ENCODE peak calls at places on chromosome 5, in ten cellular contexts. One of them, this sample, is unnamed. For H3K9me3, the result is how much of the 10 kb centered on the place peaks cover.

GRCh38 chr5:76669245-76669644 is 46.0 kb upstream of the F2RL2 start:
- DNase-seq in transverse colon: no peak
- DNase-seq in stomach: no peak
- DNase-seq in sigmoid colon: no peak
- DNase-seq in prostate gland: no peak
- DNase-seq in SK-N-SH: no peak
- DNase-seq in breast epithelium: no peak
- DNase-seq in K562: no peak
- DNase-seq in spleen: no peak
- DNase-seq in HCT116: no peak
- DNase-seq in this sample: no peak

GRCh38 chr5:80346055-80346454 is 26.3 kb downstream of the SPZ1 start:
- DNase-seq in transverse colon: peak
- DNase-seq in stomach: no peak
- DNase-seq in sigmoid colon: no peak
- DNase-seq in prostate gland: no peak
- DNase-seq in SK-N-SH: peak
- DNase-seq in breast epithelium: no peak
- DNase-seq in K562: peak
- DNase-seq in spleen: no peak
- DNase-seq in HCT116: peak
- DNase-seq in this sample: peak

GRCh38 chr5:24714757-24715156 is 70.0 kb upstream of the CDH10 start:
- DNase-seq in transverse colon: no peak
- DNase-seq in stomach: no peak
- DNase-seq in sigmoid colon: no peak
- DNase-seq in prostate gland: no peak
- DNase-seq in SK-N-SH: no peak
- DNase-seq in breast epithelium: no peak
- DNase-seq in K562: no peak
- DNase-seq in spleen: no peak
- DNase-seq in HCT116: no peak
- DNase-seq in this sample: no peak

GRCh38 chr5:171913987-171914273 is 92.5 kb downstream of the FBXW11 start:
- DNase-seq in transverse colon: no peak
- DNase-seq in stomach: no peak
- DNase-seq in sigmoid colon: no peak
- DNase-seq in prostate gland: no peak
- DNase-seq in SK-N-SH: no peak
- DNase-seq in breast epithelium: no peak
- DNase-seq in K562: no peak
- DNase-seq in spleen: no peak
- DNase-seq in HCT116: no peak
- DNase-seq in this sample: no peak

GRCh38 chr5:178284095-178284675 is 51.6 kb upstream of the PHYKPL start:
- DNase-seq in transverse colon: no peak
- DNase-seq in stomach: no peak
- DNase-seq in sigmoid colon: no peak
- DNase-seq in prostate gland: no peak
- DNase-seq in SK-N-SH: no peak
- DNase-seq in breast epithelium: no peak
- DNase-seq in K562: peak
- DNase-seq in spleen: no peak
- DNase-seq in HCT116: peak
- DNase-seq in this sample: no peak

GRCh38 chr5:76451046-76451701 is 48.1 kb downstream of the IQGAP2 start:
- DNase-seq in transverse colon: no peak
- DNase-seq in stomach: no peak
- DNase-seq in sigmoid colon: no peak
- DNase-seq in prostate gland: no peak
- DNase-seq in SK-N-SH: no peak
- DNase-seq in breast epithelium: no peak
- DNase-seq in K562: no peak
- DNase-seq in spleen: no peak
- DNase-seq in HCT116: no peak
- DNase-seq in this sample: no peak

GRCh38 chr5:148248894-148249293 is 10.6 kb downstream of the MARCOL start:
- DNase-seq in transverse colon: no peak
- DNase-seq in stomach: no peak
- DNase-seq in sigmoid colon: no peak
- DNase-seq in prostate gland: no peak
- DNase-seq in SK-N-SH: no peak
- DNase-seq in breast epithelium: no peak
- DNase-seq in K562: no peak
- DNase-seq in spleen: no peak
- DNase-seq in HCT116: no peak
- DNase-seq in this sample: no peak

GRCh38 chr5:80206282-80206681 is 49.6 kb downstream of the SERINC5 start:
- DNase-seq in transverse colon: no peak
- DNase-seq in stomach: no peak
- DNase-seq in sigmoid colon: no peak
- DNase-seq in prostate gland: no peak
- DNase-seq in SK-N-SH: no peak
- DNase-seq in breast epithelium: no peak
- DNase-seq in K562: no peak
- DNase-seq in spleen: no peak
- DNase-seq in HCT116: no peak
- DNase-seq in this sample: no peak

GRCh38 chr5:107968998-107969397 is 298.3 kb upstream of the EFNA5 start:
- DNase-seq in transverse colon: no peak
- DNase-seq in stomach: no peak
- DNase-seq in sigmoid colon: no peak
- DNase-seq in prostate gland: no peak
- DNase-seq in SK-N-SH: no peak
- DNase-seq in breast epithelium: no peak
- DNase-seq in K562: no peak
- DNase-seq in spleen: no peak
- DNase-seq in HCT116: no peak
- DNase-seq in this sample: no peak

GRCh38 chr5:126007841-126008240 is 415.4 kb upstream of the GRAMD2B start:
- DNase-seq in transverse colon: no peak
- DNase-seq in stomach: no peak
- DNase-seq in sigmoid colon: no peak
- DNase-seq in prostate gland: no peak
- DNase-seq in SK-N-SH: no peak
- DNase-seq in breast epithelium: no peak
- DNase-seq in K562: no peak
- DNase-seq in spleen: no peak
- DNase-seq in HCT116: no peak
- DNase-seq in this sample: no peak

GRCh38 chr5:112694853-112695709 is 42.6 kb upstream of the APC start:
- DNase-seq in transverse colon: no peak
- DNase-seq in stomach: no peak
- DNase-seq in sigmoid colon: no peak
- DNase-seq in prostate gland: no peak
- DNase-seq in SK-N-SH: no peak
- DNase-seq in breast epithelium: no peak
- DNase-seq in K562: peak
- DNase-seq in spleen: no peak
- DNase-seq in HCT116: no peak
- DNase-seq in this sample: no peak

GRCh38 chr5:134917070-134917831 is 12.3 kb downstream of the PCBD2 start:
- DNase-seq in transverse colon: no peak
- DNase-seq in stomach: no peak
- DNase-seq in sigmoid colon: no peak
- DNase-seq in prostate gland: no peak
- DNase-seq in SK-N-SH: no peak
- DNase-seq in breast epithelium: no peak
- DNase-seq in K562: peak
- DNase-seq in spleen: no peak
- DNase-seq in HCT116: no peak
- DNase-seq in this sample: no peak

GRCh38 chr5:178553517-178553916 is 36.7 kb downstream of the COL23A1 start:
- DNase-seq in transverse colon: no peak
- DNase-seq in stomach: no peak
- DNase-seq in sigmoid colon: peak
- DNase-seq in prostate gland: no peak
- DNase-seq in SK-N-SH: no peak
- DNase-seq in breast epithelium: no peak
- DNase-seq in K562: no peak
- DNase-seq in spleen: peak
- DNase-seq in HCT116: no peak
- DNase-seq in this sample: no peak

GRCh38 chr5:90562331-90562730 is 3.7 kb downstream of the ADGRV1 start:
- DNase-seq in transverse colon: no peak
- DNase-seq in stomach: no peak
- DNase-seq in sigmoid colon: no peak
- DNase-seq in prostate gland: no peak
- DNase-seq in SK-N-SH: no peak
- DNase-seq in breast epithelium: no peak
- DNase-seq in K562: peak
- DNase-seq in spleen: no peak
- DNase-seq in HCT116: no peak
- DNase-seq in this sample: no peak

GRCh38 chr5:134577022-134577795 is 51.7 kb downstream of the JADE2 start:
- DNase-seq in transverse colon: no peak
- DNase-seq in stomach: no peak
- DNase-seq in sigmoid colon: no peak
- DNase-seq in prostate gland: no peak
- DNase-seq in SK-N-SH: peak
- DNase-seq in breast epithelium: no peak
- DNase-seq in K562: peak
- DNase-seq in spleen: no peak
- DNase-seq in HCT116: no peak
- DNase-seq in this sample: no peak

GRCh38 chr5:13987843-13988464 is 43.5 kb upstream of the DNAH5 start:
- DNase-seq in transverse colon: peak
- DNase-seq in stomach: peak
- DNase-seq in sigmoid colon: peak
- DNase-seq in prostate gland: peak
- DNase-seq in SK-N-SH: peak
- DNase-seq in breast epithelium: no peak
- DNase-seq in K562: peak
- DNase-seq in spleen: no peak
- DNase-seq in HCT116: peak
- DNase-seq in this sample: peak

GRCh38 chr5:91219803-91220371 is 163.2 kb downstream of the ARRDC3 start:
- DNase-seq in transverse colon: no peak
- DNase-seq in stomach: no peak
- DNase-seq in sigmoid colon: no peak
- DNase-seq in prostate gland: no peak
- DNase-seq in SK-N-SH: peak
- DNase-seq in breast epithelium: no peak
- DNase-seq in K562: peak
- DNase-seq in spleen: no peak
- DNase-seq in HCT116: peak
- DNase-seq in this sample: no peak

GRCh38 chr5:6222121-6222520 is 156.2 kb downstream of the MED10 start:
- DNase-seq in transverse colon: no peak
- DNase-seq in stomach: no peak
- DNase-seq in sigmoid colon: no peak
- DNase-seq in prostate gland: no peak
- DNase-seq in SK-N-SH: no peak
- DNase-seq in breast epithelium: no peak
- DNase-seq in K562: no peak
- DNase-seq in spleen: no peak
- DNase-seq in HCT116: no peak
- DNase-seq in this sample: no peak

GRCh38 chr5:1270933-1271914 is 23.6 kb downstream of the TERT start:
- DNase-seq in transverse colon: no peak
- DNase-seq in stomach: no peak
- DNase-seq in sigmoid colon: no peak
- DNase-seq in prostate gland: no peak
- DNase-seq in SK-N-SH: no peak
- DNase-seq in breast epithelium: no peak
- DNase-seq in K562: no peak
- DNase-seq in spleen: no peak
- DNase-seq in HCT116: no peak
- DNase-seq in this sample: no peak
- H3K9me3 ChIP-seq in transverse colon: under half
- H3K9me3 ChIP-seq in stomach: under half
- H3K9me3 ChIP-seq in sigmoid colon: under half
- H3K9me3 ChIP-seq in prostate gland: under half
- H3K9me3 ChIP-seq in SK-N-SH: under half
- H3K9me3 ChIP-seq in breast epithelium: under half
- H3K9me3 ChIP-seq in K562: under half
- H3K9me3 ChIP-seq in spleen: under half
- H3K9me3 ChIP-seq in HCT116: under half
- H3K9me3 ChIP-seq in this sample: under half

GRCh38 chr5:140169410-140169809 is 5.6 kb upstream of the CYSTM1 start:
- DNase-seq in transverse colon: no peak
- DNase-seq in stomach: no peak
- DNase-seq in sigmoid colon: no peak
- DNase-seq in prostate gland: no peak
- DNase-seq in SK-N-SH: no peak
- DNase-seq in breast epithelium: no peak
- DNase-seq in K562: peak
- DNase-seq in spleen: no peak
- DNase-seq in HCT116: no peak
- DNase-seq in this sample: no peak
- TF ChIP-seq CTCF in transverse colon: no peak
- TF ChIP-seq CTCF in stomach: no peak
- TF ChIP-seq CTCF in sigmoid colon: no peak
- TF ChIP-seq CTCF in prostate gland: no peak
- TF ChIP-seq CTCF in SK-N-SH: peak
- TF ChIP-seq CTCF in breast epithelium: no peak
- TF ChIP-seq CTCF in K562: peak
- TF ChIP-seq CTCF in spleen: no peak
- TF ChIP-seq CTCF in HCT116: peak
- TF ChIP-seq CTCF in this sample: peak

DNA sequence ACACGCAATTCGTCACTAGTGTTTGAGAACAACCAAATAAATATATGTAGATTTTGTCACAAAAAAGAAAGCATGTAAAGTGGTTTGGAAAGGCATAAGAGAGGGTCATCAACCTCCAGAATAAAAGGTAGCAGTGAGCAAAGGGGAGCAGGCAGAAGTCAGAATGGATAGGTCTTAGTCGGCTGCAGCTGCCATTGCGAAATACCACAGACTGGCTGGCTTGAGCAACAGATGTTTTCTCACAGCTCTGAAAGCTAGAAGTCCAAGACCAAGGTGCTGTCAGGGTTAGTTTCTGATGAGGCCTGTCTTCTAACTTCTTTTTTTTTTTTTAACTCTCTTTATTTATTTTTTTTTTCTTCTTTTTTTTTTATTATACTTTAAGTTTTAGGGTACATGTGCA is 208.1 kb upstream of the PIK3R1 start:
- DNase-seq in transverse colon: peak
- DNase-seq in stomach: no peak
- DNase-seq in sigmoid colon: peak
- DNase-seq in prostate gland: no peak
- DNase-seq in SK-N-SH: no peak
- DNase-seq in breast epithelium: no peak
- DNase-seq in K562: no peak
- DNase-seq in spleen: no peak
- DNase-seq in HCT116: no peak
- DNase-seq in this sample: no peak
- TF ChIP-seq POLR2AphosphoS5 in transverse colon: no peak
- TF ChIP-seq POLR2AphosphoS5 in stomach: no peak
- TF ChIP-seq POLR2AphosphoS5 in sigmoid colon: no peak
- TF ChIP-seq POLR2AphosphoS5 in prostate gland: no peak
- TF ChIP-seq POLR2AphosphoS5 in SK-N-SH: no peak
- TF ChIP-seq POLR2AphosphoS5 in breast epithelium: no peak
- TF ChIP-seq POLR2AphosphoS5 in K562: no peak
- TF ChIP-seq POLR2AphosphoS5 in spleen: no peak
- TF ChIP-seq POLR2AphosphoS5 in HCT116: no peak
- TF ChIP-seq POLR2AphosphoS5 in this sample: no peak

DNA sequence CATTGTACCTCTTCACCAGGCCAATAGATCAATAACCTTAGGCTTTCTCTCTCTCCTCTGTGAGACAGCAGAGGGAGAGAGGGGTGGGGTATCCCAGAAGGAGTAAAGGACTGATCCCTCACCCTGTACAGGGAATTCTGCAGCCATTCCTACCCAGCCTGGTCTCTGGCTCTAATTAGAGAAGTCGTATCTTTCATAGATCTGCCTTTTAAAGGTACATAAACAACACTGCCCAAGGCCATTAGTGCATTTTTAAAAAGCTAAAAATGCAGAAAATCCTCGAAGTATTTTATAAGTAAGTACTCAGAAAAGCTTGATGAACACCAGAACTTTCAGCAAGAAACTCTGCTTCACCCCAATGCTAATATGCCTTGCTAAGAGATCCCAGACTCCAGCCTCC is 199.9 kb upstream of the ANKRD55 start:
- DNase-seq in transverse colon: no peak
- DNase-seq in stomach: no peak
- DNase-seq in sigmoid colon: no peak
- DNase-seq in prostate gland: no peak
- DNase-seq in SK-N-SH: no peak
- DNase-seq in breast epithelium: no peak
- DNase-seq in K562: no peak
- DNase-seq in spleen: no peak
- DNase-seq in HCT116: no peak
- DNase-seq in this sample: no peak
- H3K9me3 ChIP-seq in transverse colon: under half
- H3K9me3 ChIP-seq in stomach: under half
- H3K9me3 ChIP-seq in sigmoid colon: under half
- H3K9me3 ChIP-seq in prostate gland: under half
- H3K9me3 ChIP-seq in SK-N-SH: under half
- H3K9me3 ChIP-seq in breast epithelium: under half
- H3K9me3 ChIP-seq in K562: under half
- H3K9me3 ChIP-seq in spleen: under half
- H3K9me3 ChIP-seq in HCT116: under half
- H3K9me3 ChIP-seq in this sample: under half

This sample was measured in Panc1.